ENCODE peak calls at places on chromosome 18, in four cellular contexts. O is K562, H is HepG2, E is GM12878. R is an unnamed sample.

GRCh38 chr18:62331581-62332436 is 6.7 kb downstream of the TNFRSF11A start:
- DNase-seq in H (no peak), E (no peak), O (no peak), R (no peak)

GRCh38 chr18:79520473-79521390 is 125.0 kb downstream of the NFATC1 start:
- DNase-seq in E (no peak), H (no peak), O (no peak), R (no peak)

GRCh38 chr18:79092869-79093268 is 23.7 kb downstream of the ATP9B start:
- DNase-seq in O (no peak), E (no peak), H (no peak), R (no peak)

GRCh38 chr18:57052759-57053158 is 94.1 kb upstream of the BOD1L2 start:
- DNase-seq in E (no peak), H (no peak), O (no peak), R (no peak)

GRCh38 chr18:31321719-31322118 is 3.8 kb downstream of the DSG1 start:
- DNase-seq in E (no peak), H (no peak), O (no peak), R (no peak)

GRCh38 chr18:52045946-52046345 is 294.1 kb upstream of the DCC start:
- DNase-seq in H (no peak), E (no peak), O (no peak), R (no peak)

GRCh38 chr18:11857177-11857887 is 6.1 kb downstream of the CHMP1B start:
- DNase-seq in E (no peak), H (peak), O (peak), R (peak)

GRCh38 chr18:13547347-13547746 is 179.0 kb downstream of the FAM210A start:
- DNase-seq in O (no peak), E (no peak), H (no peak), R (no peak)

GRCh38 chr18:57054891-57055290 is 92.0 kb upstream of the BOD1L2 start:
- DNase-seq in E (no peak), H (no peak), O (no peak), R (no peak)

GRCh38 chr18:63317982-63318881 is 1.3 kb downstream of the BCL2 start:
- DNase-seq in H (no peak), O (no peak), E (no peak), R (no peak)

GRCh38 chr18:51575171-51575570 is 377.7 kb upstream of the MEX3C start:
- DNase-seq in E (no peak), O (no peak), H (no peak), R (no peak)

GRCh38 chr18:13621446-13621849 is 104.9 kb downstream of the FAM210A start:
- DNase-seq in H (no peak), E (no peak), O (no peak), R (no peak)

GRCh38 chr18:76491436-76491800 is 3.6 kb downstream of the ZNF516 start:
- DNase-seq in O (peak), E (no peak), H (peak), R (peak)

GRCh38 chr18:76573325-76574025 is 78.4 kb upstream of the ZNF516 start:
- DNase-seq in H (no peak), O (no peak), E (no peak), R (no peak)

GRCh38 chr18:8348051-8348450 is 261.2 kb upstream of the RAB12 start:
- DNase-seq in H (no peak), O (no peak), E (no peak), R (no peak)

GRCh38 chr18:26017929-26018328 is 72.5 kb downstream of the SS18 start:
- DNase-seq in E (no peak), H (no peak), O (no peak), R (no peak)

GRCh38 chr18:1676387-1676786 is 771.7 kb downstream of the ADCYAP1 start:
- DNase-seq in E (no peak), O (no peak), H (no peak), R (no peak)

GRCh38 chr18:21672868-21673267 is 31.7 kb downstream of the ABHD3 start:
- DNase-seq in E (no peak), O (no peak), H (peak), R (no peak)

GRCh38 chr18:73407506-73407905 is 539.7 kb upstream of the NETO1 start:
- DNase-seq in E (no peak), O (no peak), H (no peak), R (no peak)

GRCh38 chr18:59988098-59988706 is 88.4 kb downstream of the PMAIP1 start:
- DNase-seq in E (no peak), H (peak), O (peak), R (peak)

GRCh38 chr18:6488956-6489355 is 74.2 kb upstream of the L3MBTL4 start:
- DNase-seq in O (no peak), E (no peak), H (no peak), R (no peak)

GRCh38 chr18:395481-396250 is 104.8 kb downstream of the COLEC12 start:
- DNase-seq in E (no peak), H (no peak), O (no peak), R (peak)

GRCh38 chr18:903703-904102 is 968 bp upstream of the ADCYAP1 start:
- DNase-seq in O (peak), E (no peak), H (no peak), R (peak)

GRCh38 chr18:21117385-21118135 is 5.9 kb upstream of the ROCK1 start:
- DNase-seq in E (no peak), O (no peak), H (no peak), R (no peak)

GRCh38 chr18:8912348-8913057 is 190.0 kb upstream of the NDUFV2 start:
- DNase-seq in E (no peak), O (peak), H (no peak), R (no peak)

GRCh38 chr18:74522635-74523548 is 11.4 kb upstream of the CNDP1 start:
- DNase-seq in E (no peak), O (no peak), H (no peak), R (no peak)

GRCh38 chr18:47893047-47893446 is 37.4 kb downstream of the SMAD2 start:
- DNase-seq in O (no peak), H (no peak), E (no peak), R (peak)

GRCh38 chr18:50428531-50429206 is 53.8 kb downstream of the SKA1 start:
- DNase-seq in H (no peak), E (no peak), O (no peak), R (peak)
- TF ChIP-seq TARDBP in H (no peak), E (no peak), O (no peak), R (no peak)

DNA sequence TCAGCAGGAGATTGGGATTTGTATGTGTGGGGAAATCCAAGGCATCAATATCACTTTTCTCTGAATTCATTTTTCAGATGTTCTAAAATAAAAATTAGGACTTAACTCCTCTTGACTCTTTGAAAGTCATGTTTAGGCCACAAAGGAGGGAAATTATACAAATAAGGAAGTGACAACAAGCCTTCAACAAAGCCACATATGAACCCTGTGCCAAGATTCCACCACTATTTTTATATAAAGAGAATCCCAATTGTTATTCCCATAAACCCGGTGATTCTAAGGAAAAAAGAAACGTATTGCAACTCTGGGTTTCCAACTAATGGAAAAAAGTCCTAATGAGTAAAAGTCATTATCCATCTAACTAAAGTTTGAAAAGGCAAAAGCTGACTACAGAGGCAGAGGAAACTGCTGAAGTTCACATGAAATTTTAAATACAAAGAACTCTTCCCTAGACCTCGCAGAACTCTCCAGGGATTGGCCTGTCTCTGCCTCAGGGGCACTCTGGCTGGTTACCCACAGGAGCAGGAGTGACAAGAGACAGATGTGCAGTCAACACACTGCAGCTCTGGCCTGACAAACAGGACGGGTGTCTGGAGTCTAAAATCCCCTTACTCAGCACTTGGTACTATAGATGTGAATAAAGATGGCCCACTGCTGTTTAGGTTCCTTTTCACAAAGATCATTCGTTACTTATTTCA is 11.5 kb downstream of the NPC1 start:
- DNase-seq in H (no peak), O (no peak), E (no peak), R (no peak)
- TF ChIP-seq FOXK2 in H (no peak), O (no peak), E (no peak), R (no peak)

GRCh38 chr18:27746241-27746640 is 430.7 kb downstream of the CDH2 start:
- DNase-seq in H (no peak), O (no peak), E (no peak), R (no peak)
- TF ChIP-seq TARDBP in H (no peak), O (no peak), E (no peak), R (no peak)

GRCh38 chr18:58335821-58336220 is 291.8 kb downstream of the NEDD4L start:
- DNase-seq in O (no peak), H (no peak), E (no peak), R (no peak)

GRCh38 chr18:58336605-58337004 is 292.3 kb downstream of the ALPK2 start:
- DNase-seq in O (no peak), H (no peak), E (no peak), R (no peak)

GRCh38 chr18:58337285-58337684 is 291.6 kb downstream of the ALPK2 start:
- DNase-seq in E (no peak), H (no peak), O (no peak), R (no peak)

GRCh38 chr18:58335223-58335622 is 291.2 kb downstream of the NEDD4L start:
- DNase-seq in E (no peak), O (no peak), H (no peak), R (peak)

GRCh38 chr18:58334061-58334460 is 290.0 kb downstream of the NEDD4L start:
- DNase-seq in H (no peak), E (no peak), O (no peak), R (no peak)
- TF ChIP-seq FOXK2 in H (no peak), E (no peak), O (no peak), R (no peak)

DNA sequence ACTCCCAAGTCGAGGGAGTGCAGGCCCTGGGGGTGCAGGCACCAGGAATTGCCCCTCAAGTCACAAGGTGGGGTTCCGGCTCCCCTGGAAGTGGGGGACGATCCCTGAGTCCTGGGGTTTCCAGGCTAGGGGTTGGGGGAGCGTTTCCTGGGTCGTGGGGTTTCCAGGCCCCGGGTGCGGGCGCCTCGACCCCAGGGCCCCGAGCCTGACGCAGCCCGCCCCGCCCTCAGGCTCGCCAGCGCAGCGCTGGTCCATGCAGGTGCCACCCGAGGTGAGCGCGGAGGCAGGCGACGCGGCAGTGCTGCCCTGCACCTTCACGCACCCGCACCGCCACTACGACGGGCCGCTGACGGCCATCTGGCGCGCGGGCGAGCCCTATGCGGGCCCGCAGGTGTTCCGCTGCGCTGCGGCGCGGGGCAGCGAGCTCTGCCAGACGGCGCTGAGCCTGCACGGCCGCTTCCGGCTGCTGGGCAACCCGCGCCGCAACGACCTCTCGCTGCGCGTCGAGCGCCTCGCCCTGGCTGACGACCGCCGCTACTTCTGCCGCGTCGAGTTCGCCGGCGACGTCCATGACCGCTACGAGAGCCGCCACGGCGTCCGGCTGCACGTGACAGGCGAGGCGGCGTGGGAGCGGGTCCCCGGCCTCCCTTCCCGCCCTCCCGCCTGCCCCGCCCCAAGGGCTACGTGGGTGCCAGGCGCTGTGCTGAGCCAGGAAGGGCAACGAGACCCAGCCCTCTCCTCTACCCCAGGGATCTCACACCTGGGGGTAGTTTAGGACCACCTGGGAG is 12.0 kb downstream of the SIGLEC15 start:
- DNase-seq in E (no peak), O (no peak), H (no peak), R (no peak)
- TF ChIP-seq TARDBP in E (no peak), O (no peak), H (no peak), R (no peak)

GRCh38 chr18:69916412-69916811 is 31.3 kb downstream of the CD226 start:
- DNase-seq in H (no peak), O (no peak), E (no peak), R (no peak)
- TF ChIP-seq FOXK2 in H (no peak), O (no peak), E (no peak), R (no peak)

GRCh38 chr18:55013685-55014084 is 54.4 kb upstream of the CCDC68 start:
- DNase-seq in E (no peak), O (no peak), H (no peak), R (no peak)
- TF ChIP-seq TARDBP in E (no peak), O (no peak), H (no peak), R (no peak)

DNA sequence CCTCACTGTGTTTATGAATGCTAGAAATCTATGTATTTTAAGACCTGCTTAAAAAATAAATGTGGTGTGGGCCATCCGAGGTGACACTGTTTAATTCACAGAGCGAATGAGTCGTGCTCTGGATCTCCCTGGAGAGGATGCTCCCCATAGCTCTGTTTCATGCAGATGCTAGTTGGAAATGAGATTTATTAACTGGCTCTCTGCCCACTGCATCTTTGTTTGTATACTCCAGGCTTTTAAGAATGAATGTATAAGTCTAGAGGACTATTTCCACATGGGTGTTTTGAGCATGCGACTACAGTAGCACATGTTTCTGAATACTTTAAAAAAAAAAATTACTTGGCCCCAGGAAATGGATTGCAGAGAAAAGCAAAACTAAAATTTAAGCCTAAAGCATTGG is 3.9 kb downstream of the MAPRE2 start:
- DNase-seq in H (no peak), E (no peak), O (no peak), R (no peak)
- TF ChIP-seq FOXK2 in H (no peak), E (no peak), O (no peak), R (no peak)